ENCODE peak calls at places on chromosomes 13 and 19, in eight cellular contexts. L is stimulated activated CD8-positive, alpha-beta memory T cell treated with anti-CD3 and anti-CD28 coated beads, Interleukin-4, amount 100 ng/mL, for 1 hour; Q is CD4-positive, alpha-beta T cell; M is mucosa of gallbladder; J is iPS-NIHi11; V is HEK293T; Z is cardiac muscle cell; P is activated naive CD4-positive, alpha-beta T cell treated with anti-CD3 and anti-CD28 coated beads, Interleukin-2, amount 10 ng/mL, durations not matched to agents 7 days and 5 days. X is an unnamed sample.

GRCh38 chr19:57192064-57192395 is 730 bp downstream of the ZNF264 start:
- DNase-seq in Q (no peak), V (no peak), P (no peak), L (no peak), Z (peak; percentile 1), M (no peak), J (no peak), X (no peak)

GRCh38 chr13:99528547-99528946 is 27.3 kb downstream of the TM9SF2 start:
- DNase-seq in P (peak; percentile 74), Z (peak; percentile 43), M (no peak), J (peak; percentile 14), V (no peak), Q (peak; percentile 10), L (no peak), X (no peak)

GRCh38 chr13:48159436-48160225 is 64.7 kb upstream of the MED4 start:
- DNase-seq in P (no peak), V (no peak), Z (no peak), M (no peak), Q (no peak), L (no peak), J (no peak), X (no peak)

GRCh38 chr13:41931337-41931736 is 29.6 kb downstream of the VWA8 start:
- DNase-seq in Z (no peak), P (no peak), L (no peak), Q (no peak), V (no peak), M (no peak), J (no peak), X (no peak)

GRCh38 chr13:73416093-73416492 is 357.3 kb downstream of the KLF5 start:
- DNase-seq in Q (no peak), J (no peak), V (no peak), P (no peak), Z (no peak), M (no peak), L (no peak), X (no peak)

GRCh38 chr13:72004975-72005374 is 138.0 kb upstream of the DACH1 start:
- DNase-seq in V (no peak), M (no peak), L (no peak), P (no peak), Q (no peak), J (no peak), Z (no peak), X (no peak)

GRCh38 chr19:51690359-51691121 is 2.6 kb upstream of the SPACA6 start:
- DNase-seq in Q (peak; percentile 64), J (peak; percentile 67), P (peak; percentile 61), Z (peak; percentile 75), M (peak; percentile 45), L (no peak), V (peak; percentile 55), X (peak; percentile 84)

GRCh38 chr19:35109395-35110112 is 6.1 kb upstream of the FXYD3 start:
- DNase-seq in V (no peak), P (no peak), Q (no peak), Z (no peak), L (no peak), M (no peak), J (no peak), X (no peak)

X was measured in ecto neural progenitor cell.